ENCODE peak calls at places on chromosomes 4 and X, in four cellular contexts. D is mesendoderm, M is H1, X is IMR-90. A is an unnamed sample. For H3K4me1, the result is how much of the 10 kb centered on the place peaks cover.

GRCh38 chrX:124117325-124117724 is 155.8 kb downstream of the STAG2 start:
- DNase-seq in D (no peak), M (no peak), X (no peak), A (no peak)

GRCh38 chrX:115901241-115901640 is 269.3 kb upstream of the AGTR2 start:
- DNase-seq in D (no peak), M (no peak), X (no peak), A (peak)

GRCh38 chr4:519885-520595 is 21.0 kb downstream of the PIGG start:
- DNase-seq in D (no peak), M (no peak), X (no peak), A (no peak)

GRCh38 chr4:120293341-120293740 is 226.7 kb upstream of the MAD2L1 start:
- DNase-seq in D (no peak), M (no peak), X (no peak), A (no peak)

GRCh38 chr4:13445841-13446790 is 38.0 kb downstream of the RAB28 start:
- DNase-seq in D (peak), M (no peak), X (no peak), A (peak)

GRCh38 chrX:133722756-133723155 is 262.6 kb downstream of the GPC3 start:
- DNase-seq in D (no peak), M (no peak), X (no peak), A (no peak)

GRCh38 chr4:7947927-7948326 is 8.3 kb upstream of the AFAP1 start:
- DNase-seq in D (no peak), M (no peak), X (no peak), A (no peak)

GRCh38 chrX:68249401-68249831 is 183.9 kb downstream of the OPHN1 start:
- DNase-seq in D (no peak), M (no peak), X (no peak), A (no peak)

GRCh38 chr4:10164877-10165283 is 48.3 kb upstream of the WDR1 start:
- DNase-seq in D (peak), M (peak), X (peak), A (peak)

GRCh38 chr4:47926667-47927258 is 12.4 kb upstream of the NFXL1 start:
- DNase-seq in D (peak), M (no peak), X (peak), A (peak)

GRCh38 chr4:143397887-143398286 is 61.2 kb downstream of the GAB1 start:
- DNase-seq in D (no peak), M (no peak), X (peak), A (no peak)
- H3K4me1 ChIP-seq in D (under half), M (under half), X (under half), A (under half)

GRCh38 chrX:103530540-103530939 is 11.3 kb upstream of the RAB40A start:
- DNase-seq in D (no peak), M (no peak), X (peak), A (no peak)

GRCh38 chrX:103535206-103535605 is 15.9 kb upstream of the RAB40A start:
- DNase-seq in D (no peak), M (no peak), X (no peak), A (no peak)

GRCh38 chrX:103536071-103536470 is 16.8 kb upstream of the RAB40A start:
- DNase-seq in D (no peak), M (no peak), X (no peak), A (no peak)

GRCh38 chrX:103531002-103531401 is 11.7 kb upstream of the RAB40A start:
- DNase-seq in D (no peak), M (no peak), X (peak), A (no peak)

GRCh38 chrX:103533428-103534216 is 14.3 kb upstream of the RAB40A start:
- DNase-seq in D (peak), M (peak), X (peak), A (peak)
- H2BK15ac ChIP-seq in D (no peak), M (no peak), X (no peak), A (no peak)

GRCh38 chr4:186414365-186414764 is 141.0 kb downstream of the MTNR1A start:
- DNase-seq in D (no peak), M (no peak), X (no peak), A (no peak)

GRCh38 chr4:186416451-186417060 is 138.8 kb downstream of the MTNR1A start:
- DNase-seq in D (no peak), M (no peak), X (no peak), A (no peak)
- H4K5ac ChIP-seq in D (no peak), M (no peak), X (no peak), A (no peak)

DNA sequence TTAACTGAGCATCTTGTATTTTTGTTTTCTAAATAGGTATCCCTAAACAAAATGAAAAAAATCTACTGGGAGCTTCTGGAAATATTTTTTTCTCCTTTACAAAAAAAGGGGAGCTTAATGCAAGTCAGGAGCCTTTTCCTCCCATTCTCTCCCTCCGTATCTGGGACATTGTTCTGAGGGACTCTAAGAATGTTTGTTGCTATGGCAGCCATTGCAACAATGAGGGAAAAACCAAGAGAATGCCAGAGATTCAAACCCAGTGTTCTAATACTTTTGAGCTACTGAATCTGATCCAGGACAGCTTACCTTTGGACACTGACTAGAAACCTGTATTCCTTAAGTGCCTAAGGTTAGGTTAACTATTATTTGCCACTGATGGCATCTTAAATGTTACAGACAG is 485.7 kb upstream of the HS3ST1 start:
- DNase-seq in D (peak), M (peak), X (no peak), A (peak)
- H3K4me1 ChIP-seq in D (under half), M (under half), X (under half), A (under half)

GRCh38 chr4:3644849-3645627 is 112.8 kb upstream of the LRPAP1 start:
- DNase-seq in D (no peak), M (no peak), X (no peak), A (no peak)

GRCh38 chr4:3648731-3649130 is 116.5 kb upstream of the LRPAP1 start:
- DNase-seq in D (no peak), M (no peak), X (no peak), A (no peak)

GRCh38 chr4:3645711-3646221 is 113.5 kb upstream of the LRPAP1 start:
- DNase-seq in D (no peak), M (no peak), X (no peak), A (no peak)

GRCh38 chr4:3648195-3648594 is 116.0 kb upstream of the LRPAP1 start:
- DNase-seq in D (no peak), M (no peak), X (no peak), A (no peak)

GRCh38 chr4:3646280-3646679 is 114.1 kb upstream of the LRPAP1 start:
- DNase-seq in D (no peak), M (no peak), X (no peak), A (no peak)
- H2BK15ac ChIP-seq in D (no peak), M (no peak), X (no peak), A (no peak)

GRCh38 chrX:107146670-107147069 is 28.0 kb upstream of the RBM41 start:
- DNase-seq in D (no peak), M (no peak), X (peak), A (no peak)
- H4K5ac ChIP-seq in D (no peak), M (no peak), X (no peak), A (no peak)

GRCh38 chr4:173191623-173192041 is 23.0 kb downstream of the GALNT7 start:
- DNase-seq in D (no peak), M (no peak), X (peak), A (no peak)

GRCh38 chr4:173194175-173194574 is 25.6 kb downstream of the GALNT7 start:
- DNase-seq in D (no peak), M (no peak), X (no peak), A (no peak)

GRCh38 chr4:173195132-173195531 is 26.5 kb downstream of the GALNT7 start:
- DNase-seq in D (no peak), M (no peak), X (no peak), A (no peak)

GRCh38 chr4:173195708-173196107 is 27.1 kb downstream of the GALNT7 start:
- DNase-seq in D (no peak), M (no peak), X (no peak), A (no peak)

GRCh38 chr4:173192375-173193162 is 24.0 kb downstream of the GALNT7 start:
- DNase-seq in D (no peak), M (no peak), X (no peak), A (no peak)
- H3K4me1 ChIP-seq in D (under half), M (under half), X (under half), A (under half)

GRCh38 chr4:76800902-76801301 is 97.0 kb downstream of the SOWAHB start:
- DNase-seq in D (no peak), M (no peak), X (no peak), A (no peak)

GRCh38 chr4:76802546-76803021 is 95.4 kb downstream of the SOWAHB start:
- DNase-seq in D (peak), M (no peak), X (peak), A (peak)

GRCh38 chr4:76801621-76802545 is 96.1 kb downstream of the SOWAHB start:
- DNase-seq in D (peak), M (no peak), X (no peak), A (peak)

GRCh38 chr4:76804060-76804459 is 93.9 kb downstream of the SOWAHB start:
- DNase-seq in D (no peak), M (no peak), X (no peak), A (no peak)

GRCh38 chr4:76803522-76803921 is 94.4 kb downstream of the SOWAHB start:
- DNase-seq in D (peak), M (no peak), X (peak), A (no peak)
- H2BK15ac ChIP-seq in D (no peak), M (peak), X (peak), A (no peak)

A was measured in H9.